ENCODE peak calls at places on chromosomes 3 and 15, in five cellular contexts. Z is HFFc6; D is activated T-cell treated with anti-CD3 and anti-CD28 coated beads for 1 hour; B is stimulated activated CD4-positive, alpha-beta T cell treated with anti-CD3 and anti-CD28 coated beads, TNF-alpha, amount 100 ng/mL, for 4 hours; G is astrocyte of the spinal cord. S is an unnamed sample.

GRCh38 chr15:43251185-43251862 is 15.4 kb downstream of the TGM5 start:
- DNase-seq in Z (no peak), G (no peak), D (no peak), B (no peak), S (no peak)

GRCh38 chr15:88066758-88067157 is 189.8 kb downstream of the NTRK3 start:
- DNase-seq in Z (no peak), G (no peak), B (no peak), D (no peak), S (no peak)

GRCh38 chr3:144744473-144744872 is 772.9 kb downstream of the DIPK2A start:
- DNase-seq in B (no peak), G (no peak), Z (no peak), D (no peak), S (no peak)

GRCh38 chr3:194879991-194880939 is 194.6 kb downstream of the FAM43A start:
- DNase-seq in D (no peak), G (peak; percentile 59), B (no peak), Z (no peak), S (peak; percentile 85)

GRCh38 chr15:63276342-63277043 is 912 bp upstream of the APH1B start:
- DNase-seq in G (no peak), Z (no peak), B (no peak), D (no peak), S (no peak)

GRCh38 chr15:76162784-76163428 is 103.1 kb downstream of the TMEM266 start:
- DNase-seq in D (no peak), Z (no peak), B (no peak), G (no peak), S (no peak)

GRCh38 chr3:135809038-135809437 is 156.5 kb upstream of the PPP2R3A start:
- DNase-seq in D (no peak), G (no peak), B (no peak), Z (no peak), S (no peak)

GRCh38 chr3:196108075-196108743 is 26.3 kb upstream of the TFRC start:
- DNase-seq in G (no peak), Z (no peak), B (no peak), D (no peak), S (no peak)

GRCh38 chr15:47289667-47290066 is 427.6 kb upstream of the SEMA6D start:
- DNase-seq in B (no peak), Z (no peak), G (no peak), D (no peak), S (no peak)

GRCh38 chr3:161171113-161171512 is 50.0 kb upstream of the NMD3 start:
- DNase-seq in Z (peak; percentile 32), D (no peak), B (no peak), G (peak; percentile 87), S (peak; percentile 83)

GRCh38 chr3:175748087-175748732 is 889.1 kb downstream of the NAALADL2 start:
- DNase-seq in G (peak; percentile 18), Z (no peak), B (no peak), D (no peak), S (no peak)

GRCh38 chr15:89329329-89330084 is 5.1 kb downstream of the POLG start:
- DNase-seq in D (no peak), G (no peak), Z (no peak), B (no peak), S (no peak)

GRCh38 chr15:34336947-34337556 is 529 bp downstream of the SLC12A6 start:
- DNase-seq in G (no peak), B (no peak), Z (no peak), D (no peak), S (no peak)

GRCh38 chr3:146177986-146178385 is 17.0 kb upstream of the PLOD2 start:
- DNase-seq in G (no peak), B (no peak), D (no peak), Z (no peak), S (no peak)

S was measured in aorta.